ENCODE peak calls at places on chromosomes 3 and 15, in five cellular contexts. S, U, J, E and N are unnamed samples.

GRCh38 chr3:23112491-23112890 is 90.6 kb upstream of the UBE2E2 start:
- DNase-seq in S (no peak), U (no peak), J (no peak), E (no peak), N (no peak)

GRCh38 chr3:43638594-43639447 is 17.0 kb upstream of the ANO10 start:
- DNase-seq in S (no peak), U (no peak), J (peak), E (peak), N (no peak)

GRCh38 chr15:77358545-77359240 is 61.2 kb downstream of the PEAK1 start:
- DNase-seq in S (no peak), U (no peak), J (no peak), E (no peak), N (no peak)

GRCh38 chr3:126485956-126486884 is 10.5 kb upstream of the ZXDC start:
- DNase-seq in S (no peak), U (no peak), J (no peak), E (no peak), N (no peak)

GRCh38 chr3:111073186-111073585 is 1.6 kb downstream of the NECTIN3 start:
- DNase-seq in S (no peak), U (no peak), J (no peak), E (no peak), N (no peak)

GRCh38 chr15:72850833-72851232 is 67.3 kb upstream of the ADPGK start:
- DNase-seq in S (no peak), U (no peak), J (no peak), E (no peak), N (no peak)

GRCh38 chr15:40072216-40072990 is 33.4 kb upstream of the SRP14 start:
- DNase-seq in S (no peak), U (no peak), J (no peak), E (no peak), N (no peak)

GRCh38 chr3:64016941-64017620 is 6.2 kb downstream of the PSMD6 start:
- DNase-seq in S (no peak), U (no peak), J (no peak), E (no peak), N (no peak)

GRCh38 chr15:65954289-65954741 is 85.0 kb downstream of the RAB11A start:
- DNase-seq in S (peak), U (no peak), J (peak), E (no peak), N (peak)

GRCh38 chr15:48537277-48538113 is 108.0 kb downstream of the FBN1 start:
- DNase-seq in S (no peak), U (no peak), J (no peak), E (no peak), N (no peak)

GRCh38 chr3:112097378-112097777 is 11.2 kb downstream of the C3orf52 start:
- DNase-seq in S (no peak), U (peak), J (peak), E (peak), N (no peak)

GRCh38 chr3:45988100-45988761 is 7.4 kb downstream of the FYCO1 start:
- DNase-seq in S (no peak), U (no peak), J (no peak), E (no peak), N (no peak)

GRCh38 chr3:50194128-50194902 is 2.9 kb downstream of the GNAT1 start:
- DNase-seq in S (no peak), U (peak), J (peak), E (peak), N (no peak)

GRCh38 chr3:17183951-17184550 is 299.3 kb downstream of the PLCL2 start:
- DNase-seq in S (no peak), U (no peak), J (peak), E (peak), N (no peak)

GRCh38 chr15:67433495-67434099 is 87.3 kb upstream of the C15orf61 start:
- DNase-seq in S (peak), U (peak), J (peak), E (peak), N (peak)

GRCh38 chr3:195032955-195033354 is 238.0 kb downstream of the XXYLT1 start:
- DNase-seq in S (no peak), U (no peak), J (no peak), E (no peak), N (no peak)

GRCh38 chr3:4656646-4657318 is 163.6 kb downstream of the ITPR1 start:
- DNase-seq in S (no peak), U (no peak), J (no peak), E (no peak), N (no peak)

GRCh38 chr3:121757087-121757811 is 7.7 kb upstream of the GOLGB1 start:
- DNase-seq in S (no peak), U (no peak), J (no peak), E (peak), N (no peak)

GRCh38 chr3:181410870-181411269 is 300.9 kb upstream of the SOX2 start:
- DNase-seq in S (no peak), U (no peak), J (no peak), E (no peak), N (no peak)

GRCh38 chr3:41900265-41900664 is 61.6 kb downstream of the ULK4 start:
- DNase-seq in S (no peak), U (no peak), J (no peak), E (peak), N (no peak)

GRCh38 chr3:154294016-154294415 is 30.3 kb downstream of the DHX36 start:
- DNase-seq in S (no peak), U (no peak), J (no peak), E (no peak), N (no peak)

GRCh38 chr3:160765211-160765610 is 9.2 kb downstream of the PPM1L start:
- DNase-seq in S (no peak), U (no peak), J (no peak), E (no peak), N (no peak)

DNA sequence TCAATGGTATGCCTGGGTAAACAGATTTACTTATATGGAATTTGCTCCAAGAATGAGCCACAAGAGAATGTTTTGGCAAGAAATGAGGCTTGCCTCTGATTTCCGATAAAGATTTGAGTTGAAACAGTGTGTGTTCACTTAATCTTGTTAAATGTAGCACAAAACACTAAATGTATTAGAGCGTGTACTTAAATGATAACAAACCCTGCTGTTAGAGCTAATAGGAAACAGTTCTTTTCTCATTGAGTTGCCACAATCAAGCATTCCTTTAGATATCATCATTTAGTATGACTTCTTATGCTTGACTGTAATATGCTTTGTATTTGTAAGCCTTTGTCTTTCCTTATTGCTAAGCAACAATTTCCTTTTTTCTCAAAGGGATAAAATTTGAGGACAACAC is 353.6 kb upstream of the ZNF717 start:
- DNase-seq in S (no peak), U (no peak), J (no peak), E (no peak), N (no peak)
- TF ChIP-seq YY1 in S (no peak), U (no peak), J (no peak), E (no peak), N (no peak)

GRCh38 chr3:14244521-14244920 is 65.9 kb downstream of the LSM3 start:
- DNase-seq in S (no peak), U (no peak), J (no peak), E (no peak), N (no peak)

GRCh38 chr3:14241716-14242115 is 63.1 kb downstream of the LSM3 start:
- DNase-seq in S (no peak), U (no peak), J (no peak), E (no peak), N (no peak)

GRCh38 chr3:14243782-14244181 is 65.2 kb downstream of the LSM3 start:
- DNase-seq in S (no peak), U (no peak), J (no peak), E (no peak), N (no peak)

GRCh38 chr3:14240366-14240765 is 61.7 kb downstream of the LSM3 start:
- DNase-seq in S (no peak), U (no peak), J (no peak), E (no peak), N (no peak)

GRCh38 chr3:14242490-14243311 is 64.1 kb downstream of the LSM3 start:
- DNase-seq in S (no peak), U (no peak), J (no peak), E (no peak), N (no peak)
- TF ChIP-seq YY1 in S (no peak), U (no peak), J (no peak), E (no peak), N (no peak)

DNA sequence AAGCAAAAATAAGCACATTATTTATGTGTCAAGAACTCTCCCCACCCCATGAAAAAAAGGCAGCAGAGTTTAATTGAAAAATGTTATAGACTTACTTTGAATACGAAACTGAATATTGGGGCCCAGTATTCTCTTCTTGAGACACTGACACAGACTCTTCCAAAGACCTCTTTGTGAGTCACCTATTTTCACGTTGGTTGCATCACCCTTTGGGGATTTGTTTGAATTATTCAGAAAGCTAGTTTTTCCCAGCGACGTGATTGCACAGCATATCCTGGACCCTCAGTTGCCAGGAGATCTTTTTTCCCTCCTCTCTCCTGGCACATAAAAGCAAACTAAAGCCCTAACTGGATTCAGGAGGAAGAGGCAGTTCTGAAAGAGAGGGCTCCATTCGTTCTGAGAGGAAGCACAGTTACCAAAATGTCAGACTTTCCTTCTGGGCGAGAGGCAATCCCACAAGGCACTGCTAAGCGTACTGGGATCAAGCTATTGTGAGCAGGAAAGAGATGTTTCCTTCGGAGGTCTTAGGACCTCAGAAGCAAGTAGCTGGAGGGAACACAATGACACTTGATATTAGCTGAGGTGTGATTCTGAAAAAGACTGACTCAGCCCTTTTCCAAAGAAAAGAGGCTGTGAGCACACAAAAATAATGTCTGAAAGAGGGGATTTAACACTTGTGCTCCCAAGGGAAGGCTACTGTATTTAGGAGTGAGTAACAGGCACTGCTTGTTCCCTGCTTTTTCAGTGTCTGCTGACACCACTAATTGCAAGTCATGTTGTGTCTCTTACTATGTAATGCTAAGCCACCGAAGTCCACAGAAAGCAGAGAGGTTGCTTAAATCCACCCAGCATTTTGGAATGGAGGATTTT is 65.8 kb upstream of the CADPS start:
- DNase-seq in S (no peak), U (no peak), J (no peak), E (peak), N (no peak)
- TF ChIP-seq YY1 in S (no peak), U (no peak), J (no peak), E (no peak), N (no peak)

GRCh38 chr3:192888121-192888520 is 29.5 kb downstream of the MB21D2 start:
- DNase-seq in S (no peak), U (no peak), J (no peak), E (no peak), N (no peak)

GRCh38 chr3:192885374-192885773 is 32.3 kb downstream of the MB21D2 start:
- DNase-seq in S (no peak), U (no peak), J (no peak), E (no peak), N (no peak)

GRCh38 chr3:192887701-192888100 is 30.0 kb downstream of the MB21D2 start:
- DNase-seq in S (no peak), U (no peak), J (no peak), E (no peak), N (no peak)

GRCh38 chr3:192884831-192885356 is 32.8 kb downstream of the MB21D2 start:
- DNase-seq in S (no peak), U (no peak), J (no peak), E (no peak), N (no peak)

DNA sequence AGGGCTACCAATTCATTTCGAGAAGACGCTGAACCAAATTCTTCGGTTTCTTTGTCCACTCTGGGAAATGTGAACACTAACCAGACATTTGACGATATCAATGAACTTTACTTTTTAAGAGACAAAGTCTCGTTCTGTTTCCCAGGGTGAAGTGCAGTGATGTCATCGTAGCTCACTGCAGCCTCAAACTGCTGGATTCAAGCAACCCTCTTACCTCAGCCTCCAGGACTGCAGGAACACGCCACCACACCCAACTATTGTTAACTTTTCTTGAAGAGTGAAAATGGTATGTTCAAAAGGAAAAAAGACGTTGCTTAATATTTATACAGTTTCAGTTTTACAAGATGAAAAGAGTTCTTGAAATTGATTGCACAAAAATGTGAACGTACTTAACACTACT is 30.6 kb downstream of the MB21D2 start:
- DNase-seq in S (no peak), U (peak), J (peak), E (no peak), N (no peak)
- TF ChIP-seq YY1 in S (no peak), U (no peak), J (no peak), E (no peak), N (no peak)

GRCh38 chr3:153151037-153151436 is 11.0 kb upstream of the RAP2B start:
- DNase-seq in S (no peak), U (no peak), J (no peak), E (no peak), N (no peak)
- TF ChIP-seq YY1 in S (no peak), U (no peak), J (no peak), E (no peak), N (no peak)

GRCh38 chr3:39141211-39141995 is 12.0 kb downstream of the CSRNP1 start:
- DNase-seq in S (no peak), U (no peak), J (no peak), E (peak), N (no peak)
- TF ChIP-seq YY1 in S (no peak), U (no peak), J (no peak), E (no peak), N (no peak)

DNA sequence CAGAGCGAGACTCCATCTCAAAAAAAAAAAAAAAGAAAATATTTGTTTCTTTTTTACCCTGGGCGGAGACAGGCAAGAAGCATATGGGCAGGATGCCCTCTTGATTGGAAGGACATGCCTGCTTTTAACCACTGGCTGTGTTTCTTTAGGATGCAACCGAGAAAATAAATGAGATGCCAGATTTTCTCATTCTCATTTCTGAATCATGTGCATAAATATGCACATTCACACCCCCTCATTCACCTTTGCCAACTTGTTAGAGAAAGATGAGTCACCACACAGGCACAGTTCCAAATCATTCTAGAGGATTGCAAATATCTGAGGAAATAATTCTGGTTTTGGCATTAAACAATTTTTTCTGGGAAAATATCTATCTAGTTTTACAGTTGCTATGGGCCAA is 3.3 kb downstream of the LIPH start:
- DNase-seq in S (no peak), U (no peak), J (peak), E (peak), N (no peak)
- TF ChIP-seq YY1 in S (no peak), U (no peak), J (no peak), E (no peak), N (no peak)